ENCODE peak calls at places on chromosomes 11 and 22, in ten cellular contexts. Q is A549; R is endothelial cell of umbilical vein; L is ovary; Y is mucosa of descending colon; N is HFF-Myc; I is AG09309; E is CD8-positive, alpha-beta T cell; H is A673; M is astrocyte of the cerebellum. O is an unnamed sample.

GRCh38 chr22:19867617-19868016 is 12.9 kb upstream of the GNB1L start:
- DNase-seq in Q (no peak), R (no peak), L (no peak), Y (no peak), N (no peak), I (no peak), E (no peak), H (no peak), M (no peak), O (no peak)

GRCh38 chr11:108961095-108961494 is 296.2 kb downstream of the DDX10 start:
- DNase-seq in Q (no peak), R (no peak), L (no peak), Y (no peak), N (no peak), I (no peak), E (no peak), H (no peak), M (no peak), O (no peak)

GRCh38 chr11:103266167-103266831 is 157.1 kb downstream of the DYNC2H1 start:
- DNase-seq in Q (no peak), R (no peak), L (no peak), Y (no peak), N (no peak), I (no peak), E (no peak), H (no peak), M (no peak), O (no peak)

GRCh38 chr11:80097146-80097545 is 656.3 kb upstream of the TENM4 start:
- DNase-seq in Q (no peak), R (no peak), L (no peak), Y (no peak), N (no peak), I (no peak), E (no peak), H (no peak), M (no peak), O (no peak)

GRCh38 chr11:66336234-66337102 is at the start of gene RIN1:
- DNase-seq in Q (peak), R (peak), L (peak), Y (peak), N (peak), I (peak), E (no peak), H (peak), M (peak), O (peak)

GRCh38 chr11:44611687-44612437 is 46.4 kb downstream of the CD82 start:
- DNase-seq in Q (no peak), R (no peak), L (no peak), Y (peak), N (no peak), I (no peak), E (peak), H (no peak), M (no peak), O (no peak)

GRCh38 chr11:16925495-16926065 is 88.6 kb downstream of the PLEKHA7 start:
- DNase-seq in Q (peak), R (peak), L (peak), Y (peak), N (no peak), I (no peak), E (no peak), H (no peak), M (no peak), O (no peak)

GRCh38 chr11:125457814-125458343 is 38.2 kb downstream of the FEZ1 start:
- DNase-seq in Q (no peak), R (peak), L (no peak), Y (peak), N (no peak), I (no peak), E (no peak), H (no peak), M (peak), O (no peak)

GRCh38 chr11:12110714-12111481 is 508 bp downstream of the MICAL2 start:
- DNase-seq in Q (no peak), R (no peak), L (peak), Y (peak), N (no peak), I (no peak), E (no peak), H (peak), M (no peak), O (no peak)
- H3K4me3 ChIP-seq in Q (peak), R (peak), L (peak), Y (peak), N (peak), I (peak), E (peak), H (peak), M (peak), O (peak)

GRCh38 chr11:17986711-17987220 is 26.1 kb downstream of the SERGEF start:
- DNase-seq in Q (no peak), R (no peak), L (no peak), Y (no peak), N (no peak), I (no peak), E (no peak), H (no peak), M (no peak), O (no peak)
- TF ChIP-seq CTCF in Q (no peak), R (no peak), L (no peak), Y (no peak), N (no peak), I (peak), E (no peak), H (no peak), M (peak), O (peak)

GRCh38 chr22:46436595-46437163 is 100.7 kb downstream of the CELSR1 start:
- DNase-seq in Q (no peak), R (no peak), L (no peak), Y (no peak), N (no peak), I (no peak), E (no peak), H (no peak), M (no peak), O (no peak)

GRCh38 chr22:46429327-46429853 is 93.9 kb downstream of the TRMU start:
- DNase-seq in Q (no peak), R (no peak), L (no peak), Y (peak), N (no peak), I (no peak), E (no peak), H (no peak), M (no peak), O (no peak)

GRCh38 chr22:46430961-46431838 is 95.7 kb downstream of the TRMU start:
- DNase-seq in Q (no peak), R (no peak), L (no peak), Y (peak), N (no peak), I (no peak), E (no peak), H (no peak), M (no peak), O (no peak)

GRCh38 chr22:46432164-46433068 is 96.9 kb downstream of the TRMU start:
- DNase-seq in Q (no peak), R (no peak), L (no peak), Y (peak), N (no peak), I (no peak), E (peak), H (no peak), M (no peak), O (no peak)

GRCh38 chr22:46433318-46433717 is 97.8 kb downstream of the TRMU start:
- DNase-seq in Q (no peak), R (no peak), L (no peak), Y (no peak), N (no peak), I (no peak), E (no peak), H (no peak), M (no peak), O (no peak)
- H3K4me3 ChIP-seq in Q (no peak), R (no peak), L (no peak), Y (no peak), N (no peak), I (no peak), E (no peak), H (no peak), M (no peak), O (no peak)

DNA sequence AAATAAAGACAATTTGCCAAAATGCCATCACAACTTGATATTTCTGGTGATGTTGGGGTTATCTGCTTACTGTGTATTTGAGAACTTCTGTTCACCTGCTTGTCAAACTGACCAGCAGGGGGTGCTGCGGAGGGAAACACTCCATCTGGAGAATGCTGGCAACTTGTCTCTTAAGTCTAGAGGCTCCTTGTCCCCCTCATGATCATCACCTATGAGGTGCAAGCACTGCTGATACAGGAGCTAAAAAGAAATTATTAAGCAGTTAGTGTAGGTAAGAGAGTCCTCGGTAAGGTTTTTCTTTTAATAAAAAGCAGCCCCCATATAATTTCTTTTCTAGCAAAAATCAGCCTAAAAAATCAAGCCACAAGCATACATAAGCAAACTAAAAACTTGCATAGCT is 32.7 kb upstream of the GLYATL1B start:
- DNase-seq in Q (no peak), R (peak), L (peak), Y (peak), N (no peak), I (peak), E (peak), H (peak), M (peak), O (no peak)
- TF ChIP-seq CTCF in Q (peak), R (peak), L (no peak), Y (peak), N (peak), I (peak), E (peak), H (peak), M (peak), O (peak)

GRCh38 chr22:38710866-38711265 is 5.1 kb downstream of the GTPBP1 start:
- DNase-seq in Q (no peak), R (no peak), L (no peak), Y (no peak), N (no peak), I (no peak), E (no peak), H (no peak), M (no peak), O (no peak)

GRCh38 chr22:38715176-38715764 is 9.5 kb downstream of the GTPBP1 start:
- DNase-seq in Q (no peak), R (no peak), L (no peak), Y (no peak), N (no peak), I (no peak), E (no peak), H (peak), M (no peak), O (no peak)

GRCh38 chr22:38713921-38714320 is 8.2 kb downstream of the GTPBP1 start:
- DNase-seq in Q (no peak), R (no peak), L (no peak), Y (no peak), N (no peak), I (no peak), E (no peak), H (no peak), M (no peak), O (no peak)

GRCh38 chr22:38710352-38710751 is 4.6 kb downstream of the GTPBP1 start:
- DNase-seq in Q (no peak), R (no peak), L (no peak), Y (no peak), N (no peak), I (no peak), E (no peak), H (no peak), M (no peak), O (no peak)

GRCh38 chr22:38712496-38713207 is 6.9 kb downstream of the GTPBP1 start:
- DNase-seq in Q (no peak), R (no peak), L (no peak), Y (no peak), N (no peak), I (no peak), E (no peak), H (no peak), M (no peak), O (no peak)
- H3K4me3 ChIP-seq in Q (no peak), R (no peak), L (no peak), Y (no peak), N (no peak), I (no peak), E (no peak), H (no peak), M (no peak), O (no peak)

DNA sequence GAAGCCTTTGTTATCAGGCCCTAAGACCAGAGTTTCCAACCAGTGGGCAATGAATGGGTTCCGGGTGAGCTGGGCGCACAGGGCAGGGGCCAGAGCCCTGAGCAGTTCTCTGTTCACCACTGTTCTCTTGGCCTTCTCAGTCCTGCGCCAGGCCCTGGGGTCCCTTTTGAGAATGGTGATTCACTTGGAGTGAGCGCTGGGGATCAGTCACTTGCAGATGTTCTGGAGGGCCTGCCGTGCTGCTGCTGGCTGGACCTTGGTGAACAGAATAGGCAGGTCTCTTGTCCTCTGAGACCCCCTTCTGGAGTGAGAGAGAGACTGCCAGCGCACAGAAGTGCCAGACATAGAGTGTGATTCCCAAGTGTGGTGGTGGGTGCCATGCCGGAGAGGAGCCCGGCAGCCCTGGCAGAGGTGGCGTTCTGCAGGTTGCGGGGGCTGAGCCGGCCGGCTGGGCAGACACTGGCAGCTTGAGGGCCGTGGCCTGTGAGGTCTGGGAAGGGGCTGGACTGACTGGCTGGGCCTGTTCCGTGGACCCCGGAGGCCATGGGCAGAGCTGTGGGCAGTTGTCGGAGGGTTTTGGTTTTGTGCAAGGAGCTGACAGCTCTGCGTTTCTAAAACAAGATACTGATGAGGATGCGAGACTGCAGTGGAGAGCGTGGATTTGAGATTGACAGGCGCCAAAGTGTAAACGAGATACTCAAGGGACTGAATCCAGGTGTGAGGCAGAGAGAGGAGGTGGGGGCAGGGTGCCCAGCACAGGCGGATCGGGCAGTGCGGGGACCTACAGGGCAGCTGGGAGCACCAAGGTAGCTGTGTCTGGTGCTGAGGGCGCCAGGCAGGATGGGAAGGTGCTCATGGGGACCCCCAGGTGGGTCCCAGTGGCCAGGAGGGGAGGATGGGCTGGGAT is 12.3 kb downstream of the TPCN2 start:
- DNase-seq in Q (no peak), R (no peak), L (no peak), Y (no peak), N (no peak), I (no peak), E (no peak), H (no peak), M (no peak), O (no peak)
- TF ChIP-seq CTCF in Q (no peak), R (no peak), L (no peak), Y (no peak), N (no peak), I (no peak), E (no peak), H (no peak), M (no peak), O (no peak)

O was measured in epithelial cell of proximal tubule.